ENCODE peak calls at places on chromosomes 5 and 9, in five cellular contexts. D is suprapubic skin, I is IMR-90, P is upper lobe of left lung, G is HepG2. C is an unnamed sample.

GRCh38 chr5:147699496-147700088 is 82.9 kb downstream of the JAKMIP2 start:
- DNase-seq in D (no peak), I (no peak), P (no peak), G (no peak), C (no peak)

GRCh38 chr9:103139891-103140290 is 144.8 kb downstream of the CYLC2 start:
- DNase-seq in D (no peak), I (no peak), P (no peak), G (no peak), C (no peak)

GRCh38 chr5:102249381-102249780 is 46.7 kb downstream of the SLCO4C1 start:
- DNase-seq in D (no peak), I (no peak), P (no peak), G (no peak), C (no peak)

GRCh38 chr9:14994738-14995137 is 84.5 kb upstream of the FREM1 start:
- DNase-seq in D (no peak), I (no peak), P (no peak), G (no peak), C (no peak)

GRCh38 chr5:143350790-143351603 is 52.5 kb downstream of the NR3C1 start:
- DNase-seq in D (no peak), I (peak; percentile 95), P (no peak), G (no peak), C (no peak)

GRCh38 chr5:172453986-172454354 is 355 bp downstream of the SH3PXD2B start:
- DNase-seq in D (no peak), I (no peak), P (no peak), G (no peak), C (no peak)

GRCh38 chr5:77842247-77842646 is 66.1 kb upstream of the TBCA start:
- DNase-seq in D (no peak), I (no peak), P (no peak), G (no peak), C (no peak)

GRCh38 chr9:100426532-100427365 is at the start of gene MSANTD3:
- DNase-seq in D (no peak), I (peak; percentile 76), P (peak; percentile 95), G (peak; percentile 76), C (peak; percentile 85)

GRCh38 chr9:3824589-3824988 is 298.8 kb upstream of the RFX3 start:
- DNase-seq in D (no peak), I (no peak), P (no peak), G (no peak), C (no peak)

GRCh38 chr9:127221695-127222094 is 42.9 kb upstream of the GARNL3 start:
- DNase-seq in D (no peak), I (no peak), P (no peak), G (no peak), C (no peak)

GRCh38 chr5:77777281-77777892 is 1.2 kb upstream of the TBCA start:
- DNase-seq in D (no peak), I (peak; percentile 49), P (no peak), G (peak; percentile 55), C (no peak)

GRCh38 chr5:127647361-127647958 is 1.4 kb upstream of the CTXN3 start:
- DNase-seq in D (no peak), I (no peak), P (no peak), G (no peak), C (no peak)
- H3K4me1 ChIP-seq in D (peaks cover 7% of the 10 kb centered on the region), I (no peaks in the 10 kb centered on the region), P (no peaks in the 10 kb centered on the region), G (no peaks in the 10 kb centered on the region), C (peaks cover 23% of the 10 kb centered on the region)

GRCh38 chr5:893137-893506 is 438 bp downstream of the TRIP13 start:
- DNase-seq in D (no peak), I (no peak), P (no peak), G (no peak), C (no peak)

GRCh38 chr5:889075-889710 is 3.4 kb downstream of the BRD9 start:
- DNase-seq in D (peak; percentile 25), I (no peak), P (no peak), G (no peak), C (no peak)

GRCh38 chr5:891837-892389 is 688 bp downstream of the BRD9 start:
- DNase-seq in D (peak; percentile 59), I (peak; percentile 17), P (no peak), G (no peak), C (no peak)

GRCh38 chr5:892390-893136 is at the start of the genes BRD9 and TRIP13:
- DNase-seq in D (peak; percentile 87), I (peak; percentile 64), P (peak; percentile 97), G (peak; percentile 66), C (peak; percentile 92)

DNA sequence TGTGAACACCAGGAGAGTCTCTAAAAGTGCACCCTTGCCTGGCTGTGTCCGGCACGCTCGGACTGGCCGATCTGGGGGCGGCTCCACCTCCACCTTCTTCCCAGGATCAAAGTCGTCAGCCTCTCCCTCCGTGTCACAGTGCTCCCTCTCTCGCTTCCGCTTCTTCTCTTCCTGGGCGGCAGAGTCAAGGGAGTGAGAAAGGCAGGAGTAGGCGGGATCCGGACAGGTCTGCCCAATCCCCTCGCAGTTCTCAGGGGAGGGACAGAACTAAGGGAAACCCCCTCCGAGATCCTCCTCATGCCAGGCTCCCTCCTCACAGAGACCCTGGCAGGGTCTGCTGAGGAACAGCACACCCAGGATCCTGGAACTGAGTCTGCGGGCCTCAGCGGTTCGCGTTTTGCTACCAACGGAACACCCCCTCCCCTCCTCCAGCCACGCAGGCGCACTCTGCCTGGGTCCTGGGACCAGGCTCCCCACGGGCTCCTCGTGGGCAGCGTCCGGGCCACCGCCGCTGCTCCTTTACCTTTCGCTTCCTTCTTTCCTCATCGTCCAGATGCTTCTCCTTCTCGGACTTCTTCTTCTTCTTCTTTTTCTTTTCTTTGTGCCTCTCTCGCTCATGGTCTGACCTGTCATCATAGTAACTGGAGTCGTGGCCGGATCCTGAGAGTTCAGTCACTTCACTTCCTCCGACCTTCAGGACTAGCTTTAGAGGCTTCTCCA is 1.3 kb downstream of the BRD9 start:
- DNase-seq in D (peak; percentile 57), I (no peak), P (peak; percentile 68), G (peak; percentile 77), C (no peak)
- TF ChIP-seq POLR2A in D (no peak), I (no peak), P (no peak), G (no peak), C (no peak)

DNA sequence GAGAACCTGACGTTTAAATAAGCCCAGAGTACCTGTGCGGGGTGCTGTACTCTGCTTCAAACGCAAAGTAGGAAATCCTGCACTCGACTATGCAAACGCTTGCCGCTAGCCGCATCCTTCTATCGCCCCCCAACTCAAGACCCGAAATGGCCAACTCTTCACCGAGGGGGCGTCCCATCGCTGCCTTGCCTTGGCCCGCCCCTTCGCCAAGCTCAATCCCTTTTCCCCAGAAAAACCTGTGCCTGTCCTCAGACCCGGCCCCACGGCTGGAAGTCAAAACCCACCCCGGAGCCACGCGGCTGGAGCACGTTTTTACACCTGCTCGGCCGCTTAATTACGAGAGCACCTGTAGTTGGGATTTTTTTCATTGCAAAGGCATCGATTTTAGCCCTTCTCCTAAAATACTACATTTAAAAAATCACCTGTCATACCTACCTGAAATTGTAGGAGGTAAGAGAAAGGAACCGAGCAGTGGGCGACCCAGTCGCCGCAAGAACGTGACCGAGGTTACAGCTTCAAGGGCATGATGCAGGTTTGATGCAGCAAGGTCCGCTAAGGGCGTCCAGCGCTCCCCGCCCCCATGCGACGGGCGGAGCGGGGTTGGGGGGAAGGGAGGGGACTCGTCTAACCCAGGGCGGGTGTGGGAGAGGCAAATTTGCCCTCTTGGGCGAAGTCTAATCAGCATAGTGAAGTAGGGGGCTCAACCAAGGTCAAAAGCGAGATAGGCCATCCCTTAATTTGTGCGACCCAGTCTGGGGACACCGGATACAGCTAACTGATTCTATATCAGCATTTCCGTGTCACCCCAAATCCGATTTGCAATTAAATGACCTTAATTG is 3.5 kb downstream of the ELAVL2 start:
- DNase-seq in D (no peak), I (no peak), P (peak; percentile 62), G (no peak), C (no peak)
- H3K4me3 ChIP-seq in D (peak overlapping the region; percentile 67), I (no peak overlapping the region), P (no peak overlapping the region), G (no peak overlapping the region), C (no peak overlapping the region)

DNA sequence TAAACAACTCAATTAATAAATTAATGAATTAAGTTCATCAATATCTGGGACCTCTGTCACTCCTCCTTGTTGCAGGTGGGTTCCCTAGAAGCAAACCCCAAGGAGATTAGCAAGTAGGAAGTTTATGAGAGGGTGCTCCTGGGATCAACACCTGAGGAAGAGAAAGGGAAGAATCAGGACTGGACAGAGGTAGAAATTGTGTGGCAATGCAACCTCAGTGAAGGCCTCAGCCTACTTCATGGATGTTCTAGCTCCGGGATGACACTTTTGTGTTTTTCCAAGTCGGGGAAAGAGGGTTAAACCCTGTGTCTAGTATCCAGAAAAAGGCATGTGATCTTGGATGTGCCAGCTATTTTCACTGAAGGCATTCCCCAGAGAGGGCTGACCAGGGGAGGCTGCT is 23.2 kb downstream of the MAMDC2 start:
- DNase-seq in D (no peak), I (no peak), P (no peak), G (no peak), C (no peak)
- H3K4me1 ChIP-seq in D (peaks cover 44% of the 10 kb centered on the region), I (no peaks in the 10 kb centered on the region), P (peaks cover 8% of the 10 kb centered on the region), G (no peaks in the 10 kb centered on the region), C (peaks cover 16% of the 10 kb centered on the region)

GRCh38 chr5:1316941-1317340 is 22.1 kb upstream of the TERT start:
- DNase-seq in D (no peak), I (no peak), P (no peak), G (no peak), C (no peak)

GRCh38 chr5:1315018-1315708 is 20.3 kb upstream of the TERT start:
- DNase-seq in D (peak; percentile 21), I (no peak), P (no peak), G (no peak), C (no peak)

GRCh38 chr5:1316588-1316902 is 21.7 kb upstream of the TERT start:
- DNase-seq in D (no peak), I (no peak), P (no peak), G (no peak), C (no peak)

GRCh38 chr5:1314564-1314982 is 19.7 kb upstream of the TERT start:
- DNase-seq in D (peak; percentile 51), I (no peak), P (peak; percentile 49), G (no peak), C (no peak)

GRCh38 chr5:1315709-1316587 is 21.1 kb upstream of the TERT start:
- DNase-seq in D (peak; percentile 66), I (no peak), P (peak; percentile 78), G (peak; percentile 80), C (no peak)
- TF ChIP-seq POLR2A in D (no peak), I (no peak), P (peak; percentile 29), G (no peak), C (no peak)

DNA sequence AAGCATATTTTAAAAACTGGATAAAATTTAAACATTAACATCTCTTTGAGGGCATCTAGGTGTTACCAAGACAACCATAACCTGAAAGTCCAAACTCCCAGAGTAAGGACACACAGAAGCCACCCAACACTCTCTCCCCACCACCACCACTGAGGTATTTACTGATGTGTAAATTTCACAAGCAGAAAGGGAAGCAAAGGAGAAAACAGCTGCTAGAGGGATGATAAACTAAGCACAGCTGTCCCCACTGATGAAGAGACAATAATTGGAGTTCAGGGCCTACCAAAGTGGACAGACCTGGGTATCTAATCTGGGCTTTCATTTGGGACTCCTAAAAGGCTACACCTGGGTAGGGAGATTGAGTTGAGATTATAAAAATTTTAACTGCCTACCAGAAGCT is 63.6 kb downstream of the FRMD3 start:
- DNase-seq in D (no peak), I (no peak), P (no peak), G (no peak), C (no peak)
- H3K4me3 ChIP-seq in D (no peak overlapping the region), I (no peak overlapping the region), P (no peak overlapping the region), G (no peak overlapping the region), C (no peak overlapping the region)

GRCh38 chr5:139575313-139575646 is 14.1 kb downstream of the UBE2D2 start:
- DNase-seq in D (no peak), I (no peak), P (no peak), G (no peak), C (no peak)
- H3K4me1 ChIP-seq in D (peaks cover 43% of the 10 kb centered on the region), I (peaks cover 14% of the 10 kb centered on the region), P (peaks cover 19% of the 10 kb centered on the region), G (peaks cover 55% of the 10 kb centered on the region), C (peaks cover 71% of the 10 kb centered on the region)